ENCODE peak calls at places on chromosomes 3 and 15, in six cellular contexts. A is IMR-90, W is neuronal stem cell, B is mesendoderm, V is H9, Q is H1. X is an unnamed sample. For H3K27me3, the result is how much of the 10 kb centered on the place peaks cover.

GRCh38 chr3:156611870-156612494 is 57.1 kb upstream of the SSR3 start:
- DNase-seq in A (no peak), W (no peak), B (peak), V (no peak), Q (no peak), X (no peak)

GRCh38 chr15:34362047-34362773 is 4.8 kb downstream of the LPCAT4 start:
- DNase-seq in A (no peak), W (no peak), B (no peak), V (no peak), Q (no peak), X (no peak)

GRCh38 chr3:171334465-171334811 is 125.8 kb downstream of the TNIK start:
- DNase-seq in A (no peak), W (no peak), B (no peak), V (no peak), Q (no peak), X (no peak)

GRCh38 chr15:27449041-27449440 is 478.1 kb downstream of the GABRG3 start:
- DNase-seq in A (no peak), W (no peak), B (peak), V (no peak), Q (no peak), X (no peak)

GRCh38 chr3:98613616-98614015 is 20.2 kb upstream of the CPOX start:
- DNase-seq in A (peak), W (no peak), B (peak), V (no peak), Q (no peak), X (peak)

GRCh38 chr3:127799476-127800222 is 22.7 kb downstream of the MGLL start:
- DNase-seq in A (peak), W (no peak), B (no peak), V (no peak), Q (no peak), X (peak)

GRCh38 chr3:72721696-72722381 is 126.4 kb downstream of the SHQ1 start:
- DNase-seq in A (no peak), W (no peak), B (peak), V (no peak), Q (no peak), X (no peak)

GRCh38 chr3:14826069-14826468 is 7.3 kb downstream of the FGD5 start:
- DNase-seq in A (no peak), W (no peak), B (no peak), V (no peak), Q (no peak), X (no peak)

GRCh38 chr15:65981837-65982696 is 112.8 kb downstream of the RAB11A start:
- DNase-seq in A (no peak), W (peak), B (peak), V (peak), Q (peak), X (no peak)

GRCh38 chr3:149373235-149374125 is 4.0 kb downstream of the TM4SF1 start:
- DNase-seq in A (peak), W (no peak), B (no peak), V (no peak), Q (no peak), X (peak)

GRCh38 chr3:60000311-60001105 is 950.7 kb upstream of the CFAP20DC start:
- DNase-seq in A (no peak), W (no peak), B (no peak), V (no peak), Q (no peak), X (no peak)

GRCh38 chr3:161672478-161672877 is 175.9 kb downstream of the OTOL1 start:
- DNase-seq in A (no peak), W (no peak), B (no peak), V (no peak), Q (no peak), X (no peak)

GRCh38 chr15:97998307-97999071 is 38.0 kb downstream of the ARRDC4 start:
- DNase-seq in A (no peak), W (no peak), B (no peak), V (no peak), Q (no peak), X (no peak)

GRCh38 chr3:115784739-115785571 is 161.6 kb downstream of the GAP43 start:
- DNase-seq in A (peak), W (no peak), B (no peak), V (no peak), Q (no peak), X (peak)

GRCh38 chr15:60917469-60918130 is 311.5 kb downstream of the RORA start:
- DNase-seq in A (peak), W (no peak), B (no peak), V (no peak), Q (no peak), X (peak)

GRCh38 chr3:187955076-187955952 is 198.6 kb upstream of the LPP start:
- DNase-seq in A (peak), W (no peak), B (no peak), V (no peak), Q (no peak), X (peak)

GRCh38 chr3:151209652-151210051 is 6.6 kb upstream of the GPR171 start:
- DNase-seq in A (no peak), W (no peak), B (no peak), V (no peak), Q (no peak), X (no peak)

GRCh38 chr3:71111784-71112440 is 471.6 kb downstream of the FOXP1 start:
- DNase-seq in A (peak), W (no peak), B (no peak), V (no peak), Q (no peak), X (peak)

GRCh38 chr3:124834723-124835718 is 52.1 kb downstream of the ITGB5 start:
- DNase-seq in A (peak), W (no peak), B (peak), V (peak), Q (peak), X (peak)

GRCh38 chr15:49734831-49735508 is 114.1 kb downstream of the DTWD1 start:
- DNase-seq in A (no peak), W (no peak), B (no peak), V (no peak), Q (no peak), X (no peak)
- H2BK15ac ChIP-seq in A (no peak), W (no peak), B (no peak), V (no peak), Q (no peak), X (no peak)

GRCh38 chr3:197523551-197523950 is 32.2 kb downstream of the BDH1 start:
- DNase-seq in A (no peak), W (no peak), B (no peak), V (peak), Q (no peak), X (no peak)
- H3K23ac ChIP-seq in A (no peak), W (no peak), B (no peak), V (no peak), Q (no peak), X (no peak)

GRCh38 chr15:93179704-93180103 is 90.7 kb upstream of the RGMA start:
- DNase-seq in A (no peak), W (no peak), B (peak), V (peak), Q (peak), X (no peak)

GRCh38 chr15:93179072-93179471 is 90.1 kb upstream of the RGMA start:
- DNase-seq in A (no peak), W (no peak), B (no peak), V (no peak), Q (no peak), X (no peak)

GRCh38 chr15:93180656-93181055 is 91.6 kb upstream of the RGMA start:
- DNase-seq in A (no peak), W (no peak), B (peak), V (peak), Q (no peak), X (no peak)

GRCh38 chr15:93178371-93178770 is 89.4 kb upstream of the RGMA start:
- DNase-seq in A (no peak), W (no peak), B (no peak), V (no peak), Q (no peak), X (no peak)

DNA sequence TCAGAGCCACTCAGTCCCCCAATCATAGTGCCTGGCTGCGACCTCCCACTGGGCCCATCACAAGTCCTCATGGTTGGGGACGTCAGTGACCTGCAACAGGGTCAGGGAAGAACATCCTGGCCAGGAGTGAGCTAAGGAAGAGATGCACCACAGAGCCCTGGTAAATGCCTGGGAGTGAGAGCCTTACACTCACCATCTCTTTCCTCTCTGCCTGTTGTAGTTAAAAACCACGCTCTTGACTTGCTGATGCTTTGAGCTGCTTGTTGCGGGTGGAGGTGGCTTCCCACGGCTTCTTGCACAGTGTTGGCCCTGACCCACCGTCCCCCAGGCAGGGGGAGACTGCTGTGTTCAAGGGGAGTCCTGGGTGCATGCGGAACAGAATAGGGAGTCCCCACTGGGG is 91.1 kb upstream of the RGMA start:
- DNase-seq in A (no peak), W (no peak), B (no peak), V (no peak), Q (no peak), X (no peak)
- H3K27me3 ChIP-seq in A (under half), W (under half), B (under half), V (under half), Q (under half), X (under half)

DNA sequence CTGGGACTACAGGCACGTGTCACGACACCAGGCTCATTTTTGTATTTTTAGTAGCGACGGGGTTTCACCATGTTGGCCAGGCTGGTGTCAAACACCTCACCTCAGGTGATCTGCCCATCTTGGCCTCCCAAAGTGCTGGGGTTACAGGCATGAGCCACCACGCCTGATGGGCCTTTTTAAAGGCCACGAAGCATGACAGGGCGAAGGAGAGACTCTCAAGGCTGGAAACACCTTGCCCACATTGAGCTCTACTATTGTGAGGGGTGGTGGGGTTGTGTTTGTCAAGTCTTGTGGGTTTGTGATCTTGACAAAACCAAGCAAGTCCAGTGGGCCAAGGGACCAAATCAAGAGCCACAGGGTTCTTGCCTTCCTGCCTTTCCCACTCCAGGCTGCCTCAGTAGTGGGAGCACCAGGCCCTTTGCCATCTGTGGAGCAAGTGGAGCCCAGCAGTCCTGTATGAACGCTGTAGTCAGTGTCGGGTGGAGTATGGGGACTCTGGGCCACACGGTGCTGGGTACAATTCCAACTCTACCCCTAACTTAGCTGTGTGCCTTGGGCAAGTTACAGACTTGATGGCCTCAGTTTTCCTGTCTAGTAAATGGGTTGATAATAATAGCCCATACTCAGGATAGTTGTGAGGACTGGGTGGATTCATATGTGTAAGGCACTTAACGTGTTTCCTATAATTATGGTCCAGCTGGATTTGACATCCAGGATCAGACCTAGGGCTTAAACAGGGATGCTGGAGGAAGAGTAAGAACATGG is 33.3 kb downstream of the EDEM1 start:
- DNase-seq in A (no peak), W (no peak), B (no peak), V (no peak), Q (no peak), X (no peak)
- H2BK15ac ChIP-seq in A (no peak), W (no peak), B (no peak), V (no peak), Q (peak), X (no peak)

X was measured in mesenchymal stem cell.